ENCODE peak calls at places on chromosomes 1 and 21, in six cellular contexts. M is tibial nerve; J is transverse colon; W is CD8-positive, alpha-beta T cell; G is amniotic epithelial cell; N is left lung. U is an unnamed sample.

GRCh38 chr1:110136911-110137310 is 13.4 kb upstream of the SLC6A17 start:
- DNase-seq in G (no peak), M (no peak), J (no peak), W (no peak), N (no peak), U (no peak)

GRCh38 chr1:218339267-218339831 is 5.8 kb upstream of the TGFB2 start:
- DNase-seq in J (no peak), W (no peak), G (peak), N (no peak), M (peak), U (no peak)

GRCh38 chr1:42720868-42721267 is 19.2 kb downstream of the CLDN19 start:
- DNase-seq in M (no peak), J (no peak), G (no peak), W (no peak), N (no peak), U (no peak)

GRCh38 chr1:23098463-23099170 is 70.0 kb downstream of the LUZP1 start:
- DNase-seq in G (peak), W (peak), J (peak), N (no peak), M (peak), U (no peak)

GRCh38 chr1:82371844-82372498 is 571.2 kb downstream of the ADGRL2 start:
- DNase-seq in G (no peak), N (no peak), W (no peak), M (no peak), J (no peak), U (no peak)

GRCh38 chr1:185396126-185396525 is 79.1 kb upstream of the IVNS1ABP start:
- DNase-seq in M (no peak), W (no peak), J (no peak), G (no peak), N (no peak), U (no peak)

GRCh38 chr1:27539901-27540861 is 50.2 kb upstream of the WASF2 start:
- DNase-seq in W (no peak), M (no peak), J (peak), G (peak), N (no peak), U (peak)

GRCh38 chr1:47813970-47814369 is 183.2 kb downstream of the TRABD2B start:
- DNase-seq in M (no peak), G (no peak), W (no peak), J (no peak), N (no peak), U (peak)

GRCh38 chr1:32115496-32115895 is 7.6 kb downstream of the KPNA6 start:
- DNase-seq in G (peak), J (no peak), W (no peak), N (no peak), M (no peak), U (no peak)

GRCh38 chr1:224637936-224638335 is 21.8 kb downstream of the CNIH3 start:
- DNase-seq in M (no peak), G (no peak), N (no peak), J (no peak), W (no peak), U (no peak)

GRCh38 chr1:179709841-179710329 is 33.2 kb upstream of the FAM163A start:
- DNase-seq in W (no peak), G (peak), M (no peak), N (no peak), J (no peak), U (no peak)

GRCh38 chr1:220521755-220522154 is 6.2 kb upstream of the MARK1 start:
- DNase-seq in W (no peak), M (no peak), J (no peak), N (no peak), G (no peak), U (no peak)

GRCh38 chr1:91427741-91428140 is 23.1 kb upstream of the HFM1 start:
- DNase-seq in J (no peak), W (no peak), N (no peak), G (no peak), M (no peak), U (no peak)

GRCh38 chr1:64917328-64917861 is 49.0 kb downstream of the JAK1 start:
- DNase-seq in N (no peak), M (peak), W (no peak), G (peak), J (peak), U (peak)

GRCh38 chr1:66013371-66013770 is 220.7 kb downstream of the PDE4B start:
- DNase-seq in G (peak), J (no peak), W (no peak), M (no peak), N (no peak), U (no peak)

GRCh38 chr1:1360511-1361169 is 2.3 kb upstream of the MXRA8 start:
- DNase-seq in G (peak), N (peak), J (peak), W (no peak), M (peak), U (peak)

GRCh38 chr1:21241761-21242581 is 48.3 kb downstream of the ECE1 start:
- DNase-seq in J (no peak), N (no peak), W (no peak), M (no peak), G (no peak), U (no peak)

GRCh38 chr1:116351914-116352313 is 21.1 kb upstream of the ATP1A1 start:
- DNase-seq in M (no peak), W (no peak), G (no peak), J (no peak), N (no peak), U (no peak)

GRCh38 chr1:235468970-235469369 is 35.3 kb downstream of the B3GALNT2 start:
- DNase-seq in N (no peak), W (no peak), M (no peak), G (peak), J (no peak), U (no peak)

GRCh38 chr21:31479714-31480113 is 135.7 kb upstream of the TIAM1 start:
- DNase-seq in J (no peak), W (no peak), G (no peak), M (no peak), N (no peak), U (no peak)

GRCh38 chr21:32306021-32306780 is 7.5 kb downstream of the MRAP start:
- DNase-seq in G (no peak), M (no peak), W (no peak), N (no peak), J (no peak), U (no peak)

GRCh38 chr1:67801903-67802302 is 31.4 kb downstream of the GNG12 start:
- DNase-seq in W (no peak), N (no peak), J (no peak), G (peak), M (no peak), U (no peak)

GRCh38 chr1:2168535-2168934 is 26.0 kb downstream of the FAAP20 start:
- DNase-seq in M (no peak), W (no peak), N (no peak), G (no peak), J (no peak), U (no peak)

GRCh38 chr1:20250346-20250989 is 40.2 kb upstream of the VWA5B1 start:
- DNase-seq in G (peak), W (no peak), M (no peak), N (no peak), J (peak), U (no peak)

GRCh38 chr1:223706077-223706988 is 6.0 kb upstream of the CAPN2 start:
- DNase-seq in M (peak), W (no peak), G (peak), J (peak), N (no peak), U (no peak)

GRCh38 chr1:152427458-152427857 is 13.4 kb upstream of the CRNN start:
- DNase-seq in W (no peak), M (no peak), J (no peak), G (no peak), N (no peak), U (no peak)

GRCh38 chr1:101262601-101263348 is 26.0 kb downstream of the S1PR1 start:
- DNase-seq in W (no peak), N (no peak), M (no peak), J (no peak), G (peak), U (no peak)

GRCh38 chr1:44645466-44646244 is 28.6 kb downstream of the TMEM53 start:
- DNase-seq in W (no peak), G (peak), M (no peak), J (peak), N (peak), U (peak)

GRCh38 chr1:65021792-65022191 is 55.4 kb upstream of the JAK1 start:
- DNase-seq in J (no peak), N (no peak), M (no peak), W (no peak), G (no peak), U (no peak)

GRCh38 chr1:55421317-55421716 is 206.2 kb upstream of the USP24 start:
- DNase-seq in M (no peak), N (no peak), G (no peak), J (no peak), W (no peak), U (no peak)

GRCh38 chr1:96130432-96130831 is 591.2 kb upstream of the PTBP2 start:
- DNase-seq in N (no peak), W (no peak), M (no peak), J (no peak), G (no peak), U (no peak)

GRCh38 chr21:25983745-25984144 is 186.8 kb downstream of the APP start:
- DNase-seq in G (peak), N (no peak), J (no peak), M (no peak), W (no peak), U (no peak)

GRCh38 chr1:175978476-175978875 is 228.6 kb downstream of the COP1 start:
- DNase-seq in J (no peak), W (no peak), G (peak), N (no peak), M (no peak), U (no peak)

GRCh38 chr1:47785561-47786271 is 211.5 kb downstream of the TRABD2B start:
- DNase-seq in M (peak), N (peak), W (no peak), J (no peak), G (peak), U (peak)

GRCh38 chr1:153422450-153423068 is 6.2 kb downstream of the S100A7A start:
- DNase-seq in M (peak), N (peak), J (peak), W (peak), G (peak), U (peak)

GRCh38 chr1:41661428-41662060 is 177.1 kb upstream of the EDN2 start:
- DNase-seq in N (peak), W (peak), J (no peak), G (no peak), M (no peak), U (peak)